ENCODE peak calls at places on chromosomes 13 and 19, in eight cellular contexts. C is right atrium auricular region; Z is uterus; T is CD4-positive, alpha-beta T cell; A is upper lobe of right lung; J is RWPE2; X is epithelial cell of esophagus; Y is endothelial cell. U is an unnamed sample.

GRCh38 chr13:74795526-74795925 is 661.3 kb upstream of the KLF12 start:
- DNase-seq in C (no peak), Z (no peak), T (no peak), A (no peak), J (no peak), X (no peak), Y (no peak), U (no peak)

GRCh38 chr19:56167064-56167578 is 8.7 kb upstream of the GALP start:
- DNase-seq in C (no peak), Z (no peak), T (no peak), A (no peak), J (no peak), X (peak; percentile 38), Y (no peak), U (no peak)

GRCh38 chr19:17942181-17942580 is 9.4 kb downstream of the CCDC124 start:
- DNase-seq in C (no peak), Z (no peak), T (no peak), A (no peak), J (no peak), X (no peak), Y (no peak), U (no peak)

GRCh38 chr19:4396949-4397783 is 3.2 kb downstream of the SH3GL1 start:
- DNase-seq in C (no peak), Z (no peak), T (no peak), A (no peak), J (no peak), X (no peak), Y (no peak), U (no peak)

GRCh38 chr19:44615529-44616247 is 2.3 kb downstream of the IGSF23 start:
- DNase-seq in C (no peak), Z (no peak), T (no peak), A (no peak), J (no peak), X (no peak), Y (no peak), U (no peak)

GRCh38 chr13:51729853-51730553 is 74.0 kb downstream of the DHRS12 start:
- DNase-seq in C (peak; percentile 85), Z (peak; percentile 81), T (no peak), A (no peak), J (no peak), X (peak; percentile 81), Y (no peak), U (no peak)

GRCh38 chr13:105587786-105588185 is 947.7 kb downstream of the EFNB2 start:
- DNase-seq in C (no peak), Z (no peak), T (no peak), A (no peak), J (peak; percentile 73), X (peak; percentile 95), Y (no peak), U (no peak)

GRCh38 chr13:101149735-101150380 is 266.4 kb downstream of the NALCN start:
- DNase-seq in C (no peak), Z (no peak), T (no peak), A (no peak), J (no peak), X (peak; percentile 17), Y (peak; percentile 26), U (no peak)

GRCh38 chr13:110363009-110363408 is 55.9 kb downstream of the COL4A2 start:
- DNase-seq in C (no peak), Z (peak; percentile 44), T (no peak), A (no peak), J (no peak), X (no peak), Y (peak; percentile 30), U (no peak)

GRCh38 chr19:3360494-3361383 is 5.6 kb upstream of the NFIC start:
- DNase-seq in C (peak; percentile 83), Z (no peak), T (peak; percentile 57), A (peak; percentile 89), J (no peak), X (peak; percentile 54), Y (no peak), U (no peak)

GRCh38 chr19:38429055-38429810 is 3.2 kb upstream of the RASGRP4 start:
- DNase-seq in C (no peak), Z (no peak), T (no peak), A (no peak), J (no peak), X (no peak), Y (no peak), U (no peak)

GRCh38 chr19:20077791-20078463 is at the start of gene ZNF90:
- DNase-seq in C (peak; percentile 99), Z (peak; percentile 96), T (peak; percentile 89), A (peak; percentile 89), J (peak; percentile 89), X (peak; percentile 98), Y (peak; percentile 87), U (peak; percentile 95)

GRCh38 chr19:823565-824121 is 1.9 kb upstream of the PLPPR3 start:
- DNase-seq in C (no peak), Z (no peak), T (no peak), A (peak; percentile 61), J (no peak), X (no peak), Y (no peak), U (peak; percentile 72)

GRCh38 chr19:17423429-17424208 is 3.8 kb downstream of the MVB12A start:
- DNase-seq in C (no peak), Z (no peak), T (no peak), A (no peak), J (no peak), X (peak; percentile 20), Y (no peak), U (no peak)

DNA sequence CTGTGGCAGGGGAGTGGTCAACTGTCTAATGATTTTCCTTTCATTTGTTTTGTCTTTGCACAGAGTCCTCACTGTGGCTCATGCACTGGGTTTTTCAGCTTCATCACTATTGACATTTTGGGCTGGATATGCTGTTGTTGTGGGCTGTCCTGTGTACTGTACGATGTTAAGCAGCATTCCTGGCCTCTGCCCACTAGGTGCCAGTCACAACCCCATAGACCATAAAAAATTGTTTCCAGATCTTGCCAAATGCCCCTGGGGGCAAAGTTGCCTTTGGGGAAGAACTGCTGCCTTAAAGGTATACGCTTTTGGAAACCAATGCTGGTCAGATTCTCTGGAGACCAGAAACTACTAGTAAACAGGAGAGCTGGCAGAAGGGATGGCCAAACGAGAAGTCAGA is 310.4 kb downstream of the SPRY2 start:
- DNase-seq in C (no peak), Z (no peak), T (no peak), A (peak; percentile 69), J (peak; percentile 41), X (peak; percentile 52), Y (peak; percentile 6), U (no peak)
- TF ChIP-seq CTCF in C (no peak), Z (no peak), T (no peak), A (peak; percentile 39), J (peak; percentile 72), X (peak; percentile 26), Y (no peak), U (peak; percentile 75)

DNA sequence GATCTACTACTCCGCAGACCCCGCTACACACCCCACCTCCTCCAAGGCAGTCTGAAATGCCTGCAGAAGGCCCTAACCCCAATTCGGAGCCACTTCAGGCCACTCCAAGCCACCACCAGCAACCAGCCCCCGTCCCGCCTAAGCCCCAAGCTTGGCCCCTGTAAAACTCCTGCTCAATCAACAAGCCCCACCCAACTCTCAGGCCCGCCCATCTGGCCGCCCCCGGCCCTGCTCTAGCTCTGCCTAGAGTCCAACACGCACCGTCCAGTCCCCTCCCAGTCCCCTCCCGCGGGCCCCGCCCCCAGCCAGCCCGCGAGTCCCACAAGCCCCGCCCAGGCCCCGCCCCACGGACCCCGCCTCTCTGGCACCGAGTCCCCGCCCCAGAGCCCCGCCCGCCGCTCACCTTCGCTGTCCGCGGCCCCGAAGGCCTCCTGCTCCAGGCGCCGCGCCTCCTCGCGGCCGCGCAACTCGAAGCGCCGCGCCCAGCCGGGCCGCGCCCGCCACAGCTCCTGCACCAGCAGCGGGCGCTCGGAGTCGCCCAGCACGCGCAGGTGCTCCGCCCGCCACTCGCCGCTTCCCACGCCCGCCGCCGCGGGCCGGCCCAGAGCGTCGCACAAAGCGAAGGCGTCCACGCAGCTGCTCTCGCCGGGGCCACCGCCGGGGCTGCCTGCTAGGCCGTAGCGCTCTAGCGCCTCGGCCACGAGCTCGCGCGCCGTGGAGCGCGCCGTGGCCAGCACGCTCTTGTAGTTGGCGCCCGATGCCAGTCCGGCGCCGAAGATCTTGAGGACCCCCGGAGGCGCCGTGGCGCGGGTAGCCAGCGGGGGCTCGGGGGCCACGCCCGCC is 1.6 kb downstream of the RASIP1 start:
- DNase-seq in C (peak; percentile 84), Z (peak; percentile 94), T (peak; percentile 88), A (peak; percentile 97), J (peak; percentile 92), X (peak; percentile 95), Y (peak; percentile 99), U (no peak)
- TF ChIP-seq CTCF in C (peak; percentile 55), Z (peak; percentile 74), T (no peak), A (peak; percentile 19), J (peak; percentile 77), X (peak; percentile 9), Y (peak; percentile 39), U (peak; percentile 68)

DNA sequence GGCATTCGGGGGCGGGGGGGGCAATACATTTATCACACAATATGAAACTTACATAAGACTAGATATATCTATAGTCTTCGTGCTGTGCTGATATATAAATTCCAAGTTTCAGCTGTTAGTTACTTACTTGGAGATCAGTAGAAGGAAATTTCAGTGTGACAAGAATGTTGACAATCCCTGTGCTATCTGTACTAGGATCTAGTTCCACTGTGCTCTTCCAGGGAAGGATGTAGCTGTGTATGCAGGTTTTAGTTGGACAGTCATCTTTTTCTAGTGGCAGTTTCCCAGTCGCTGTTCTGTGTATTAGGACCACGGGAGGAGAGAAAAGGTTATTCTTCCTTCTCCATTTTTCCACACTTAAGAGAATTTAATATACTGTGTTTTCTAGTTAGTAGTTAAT is 3.2 kb upstream of the TRIM13 start:
- DNase-seq in C (no peak), Z (no peak), T (no peak), A (no peak), J (no peak), X (no peak), Y (no peak), U (no peak)
- TF ChIP-seq CTCF in C (no peak), Z (no peak), T (no peak), A (no peak), J (no peak), X (no peak), Y (no peak), U (no peak)

GRCh38 chr19:36142496-36142895 is 2.6 kb downstream of the CAPNS1 start:
- DNase-seq in C (no peak), Z (no peak), T (no peak), A (no peak), J (no peak), X (no peak), Y (no peak), U (no peak)

GRCh38 chr19:36142046-36142445 is 2.2 kb downstream of the CAPNS1 start:
- DNase-seq in C (no peak), Z (no peak), T (no peak), A (no peak), J (no peak), X (no peak), Y (no peak), U (no peak)

GRCh38 chr19:36141039-36141914 is 1.4 kb downstream of the CAPNS1 start:
- DNase-seq in C (peak; percentile 92), Z (peak; percentile 92), T (peak; percentile 88), A (peak; percentile 93), J (peak; percentile 89), X (peak; percentile 93), Y (peak; percentile 85), U (no peak)

GRCh38 chr19:36140289-36141038 is 598 bp downstream of the CAPNS1 start:
- DNase-seq in C (no peak), Z (peak; percentile 48), T (no peak), A (no peak), J (no peak), X (peak; percentile 56), Y (peak; percentile 39), U (no peak)

DNA sequence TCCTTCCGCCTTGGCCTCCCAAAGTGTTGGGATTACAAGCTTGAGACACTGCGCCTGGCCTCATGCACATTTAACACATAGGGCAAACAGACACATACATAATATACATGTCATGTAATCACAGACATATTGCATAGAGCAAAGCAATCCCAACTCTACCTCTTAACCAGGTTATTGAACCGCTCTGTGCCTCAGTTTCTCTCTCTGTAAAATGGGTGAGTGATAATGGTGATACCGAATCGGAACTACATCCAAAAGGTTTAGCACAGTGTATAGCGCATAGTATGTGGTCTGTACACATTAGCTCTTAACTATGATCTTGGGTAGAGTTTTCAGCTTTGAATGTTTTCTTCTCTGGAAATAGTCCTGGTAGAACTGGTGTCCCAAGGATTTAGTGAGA is 4.8 kb downstream of the CAPNS1 start:
- DNase-seq in C (no peak), Z (no peak), T (no peak), A (no peak), J (no peak), X (no peak), Y (no peak), U (no peak)
- TF ChIP-seq CTCF in C (no peak), Z (no peak), T (no peak), A (no peak), J (no peak), X (no peak), Y (no peak), U (no peak)